ENCODE peak calls at places on chromosomes 12 and 14, in four cellular contexts. Q is K562, Y is WTC11, G is HepG2. M is an unnamed sample.

GRCh38 chr12:57092876-57093411 is 4.0 kb downstream of the NAB2 start:
- DNase-seq in Q (no peak), Y (no peak), G (no peak), M (no peak)

GRCh38 chr12:11578461-11578993 is 70.9 kb upstream of the ETV6 start:
- DNase-seq in Q (no peak), Y (no peak), G (no peak), M (no peak)

GRCh38 chr12:752673-753400 is 458 bp downstream of the WNK1 start:
- DNase-seq in Q (peak; percentile 57), Y (peak; percentile 58), G (no peak), M (no peak)

GRCh38 chr14:37546621-37547447 is 48.2 kb downstream of the FOXA1 start:
- DNase-seq in Q (no peak), Y (no peak), G (peak; percentile 100), M (peak; percentile 80)

GRCh38 chr12:65607271-65607880 is 216.9 kb upstream of the HMGA2 start:
- DNase-seq in Q (no peak), Y (no peak), G (no peak), M (no peak)

GRCh38 chr12:102888511-102888910 is 28.5 kb downstream of the PAH start:
- DNase-seq in Q (no peak), Y (no peak), G (no peak), M (no peak)

GRCh38 chr14:74825008-74825407 is 50.9 kb downstream of the PROX2 start:
- DNase-seq in Q (no peak), Y (no peak), G (no peak), M (no peak)

GRCh38 chr14:61568572-61569011 is 126.7 kb upstream of the HIF1A start:
- DNase-seq in Q (no peak), Y (peak; percentile 44), G (no peak), M (no peak)

GRCh38 chr14:30656190-30656632 is 34.1 kb downstream of the SCFD1 start:
- DNase-seq in Q (peak; percentile 13), Y (peak; percentile 34), G (peak; percentile 68), M (peak; percentile 21)

GRCh38 chr12:55172686-55173085 is 46.5 kb downstream of the OR9K2 start:
- DNase-seq in Q (no peak), Y (no peak), G (no peak), M (no peak)

GRCh38 chr14:100654814-100655795 is 67.9 kb upstream of the BEGAIN start:
- DNase-seq in Q (peak; percentile 72), Y (peak; percentile 76), G (no peak), M (peak; percentile 90)

GRCh38 chr14:68386950-68387779 is 405.7 kb downstream of the ZFP36L1 start:
- DNase-seq in Q (no peak), Y (no peak), G (no peak), M (no peak)

GRCh38 chr12:64088431-64089349 is 133.4 kb downstream of the KICS2 start:
- DNase-seq in Q (peak; percentile 10), Y (no peak), G (peak; percentile 39), M (peak; percentile 94)

GRCh38 chr14:23326491-23327332 is 5.5 kb downstream of the PABPN1 start:
- DNase-seq in Q (no peak), Y (no peak), G (no peak), M (no peak)

GRCh38 chr14:56000846-56001245 is 117.4 kb upstream of the PELI2 start:
- DNase-seq in Q (no peak), Y (no peak), G (no peak), M (no peak)

GRCh38 chr12:10645910-10646309 is 27.9 kb downstream of the STYK1 start:
- DNase-seq in Q (no peak), Y (no peak), G (no peak), M (no peak)

DNA sequence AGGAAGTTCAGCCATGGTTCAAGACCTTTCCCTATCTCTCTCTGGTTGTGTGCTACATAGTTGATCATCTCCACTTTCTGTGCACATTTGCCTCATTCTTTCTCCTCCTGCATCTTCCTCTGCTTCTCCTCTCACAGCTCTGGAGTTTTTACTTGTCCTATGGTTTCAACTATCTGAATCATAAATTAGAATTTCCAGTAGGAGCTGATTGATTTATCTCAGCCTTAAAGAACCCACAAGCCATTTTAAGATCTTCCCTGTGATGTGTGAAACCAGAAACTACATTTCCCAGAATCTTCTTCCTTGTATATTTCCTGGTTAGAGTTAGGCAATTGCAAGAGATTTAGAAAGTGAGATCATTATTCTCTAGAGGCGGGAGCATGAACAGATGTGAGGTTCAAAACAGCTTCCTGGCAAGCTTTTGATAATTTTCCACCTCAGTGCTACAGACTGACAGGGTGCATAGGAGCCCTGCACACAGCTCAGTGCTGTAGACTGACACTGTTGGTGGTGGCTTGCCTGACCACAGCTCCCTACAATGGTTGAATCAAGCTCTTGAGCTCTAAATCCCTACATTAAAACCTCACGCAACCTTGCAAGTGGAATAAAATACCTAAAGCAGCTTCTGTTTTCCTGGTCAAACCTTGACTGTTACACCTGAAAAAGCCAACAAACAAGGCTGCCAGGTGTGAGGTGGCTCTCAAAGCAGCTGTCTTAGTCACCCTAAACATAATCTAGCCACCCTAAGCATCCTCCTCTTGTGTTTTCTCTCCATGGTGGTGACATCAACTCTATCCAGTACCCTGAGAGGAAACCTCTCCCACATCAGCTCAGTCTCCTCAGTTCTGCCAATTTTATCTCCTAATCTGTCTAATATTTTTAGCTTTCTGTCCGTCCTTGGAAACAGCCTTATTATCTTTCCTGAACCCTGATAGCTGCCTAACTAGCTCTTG is 21.5 kb upstream of the IFNG start:
- DNase-seq in Q (no peak), Y (no peak), G (no peak), M (no peak)
- TF ChIP-seq HMGXB4 in Q (no peak), Y (no peak), G (no peak), M (no peak)

DNA sequence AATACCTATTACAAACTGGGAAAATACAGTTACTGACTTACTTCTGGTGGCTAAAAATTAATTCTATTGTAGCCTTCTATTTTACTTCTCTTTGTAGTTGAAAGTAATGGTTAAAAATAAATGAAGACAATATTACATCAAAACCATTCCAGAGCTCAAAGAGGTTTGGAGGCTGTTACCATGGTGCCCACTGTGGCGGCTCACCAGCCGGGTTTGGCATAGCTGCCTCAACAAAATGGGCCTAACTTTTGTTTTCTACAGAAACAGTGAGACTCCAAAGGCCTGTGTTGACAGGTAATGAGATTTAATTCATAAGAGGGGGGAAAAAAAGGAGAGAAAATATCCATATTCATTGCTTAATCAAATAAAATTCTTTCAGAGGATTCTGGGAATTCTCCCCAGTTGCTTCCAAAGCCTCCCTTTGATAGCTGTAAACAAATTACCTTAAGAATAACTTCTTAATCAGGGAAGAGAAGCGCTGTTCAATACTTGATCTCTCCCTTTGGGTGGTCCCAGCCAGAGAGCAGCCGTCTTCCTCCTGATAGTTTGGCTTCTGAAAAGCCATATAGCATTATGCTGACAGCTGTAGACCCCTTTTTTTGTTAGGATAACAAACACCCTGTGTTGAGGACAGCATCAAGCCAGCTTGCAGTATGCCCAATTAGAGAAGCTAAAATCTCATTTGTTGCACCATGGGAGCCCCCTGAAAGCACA is 266.8 kb downstream of the NEDD1 start:
- DNase-seq in Q (no peak), Y (no peak), G (no peak), M (no peak)
- TF ChIP-seq HMGXB4 in Q (no peak), Y (no peak), G (no peak), M (no peak)

GRCh38 chr14:28754209-28754985 is 12.2 kb upstream of the FOXG1 start:
- DNase-seq in Q (peak; percentile 45), Y (peak; percentile 33), G (peak; percentile 77), M (peak; percentile 57)
- TF ChIP-seq HMGXB4 in Q (no peak), Y (no peak), G (peak; percentile 40), M (no peak)

GRCh38 chr14:78029471-78030372 is 140.5 kb upstream of the NRXN3 start:
- DNase-seq in Q (peak; percentile 23), Y (peak; percentile 34), G (no peak), M (no peak)
- TF ChIP-seq HMGXB4 in Q (no peak), Y (no peak), G (no peak), M (no peak)

GRCh38 chr12:3110579-3110978 is 33.4 kb downstream of the TSPAN9 start:
- DNase-seq in Q (no peak), Y (no peak), G (peak; percentile 26), M (no peak)
- TF ChIP-seq HMGXB4 in Q (no peak), Y (no peak), G (no peak), M (no peak)